ENCODE peak calls at places on chromosomes 16 and 17, in eight cellular contexts. Q, O, H, K, S, B, W and M are unnamed samples.

GRCh38 chr17:35930211-35931065 is at the start of gene RDM1:
- DNase-seq in K (peak; percentile 96), B (peak; percentile 98), W (peak; percentile 21), Q (peak; percentile 74), S (no peak), O (peak; percentile 71), H (peak; percentile 96), M (no peak)

GRCh38 chr17:7684856-7685532 is 2.3 kb downstream of the TP53 start:
- DNase-seq in S (no peak), B (no peak), W (no peak), H (no peak), Q (no peak), K (no peak), O (no peak), M (no peak)

GRCh38 chr16:72099377-72099818 is 5.8 kb downstream of the DHX38 start:
- DNase-seq in W (peak; percentile 63), O (peak; percentile 66), H (peak; percentile 77), Q (peak; percentile 27), B (peak; percentile 72), S (no peak), K (peak; percentile 82), M (no peak)

GRCh38 chr17:37158290-37158689 is 209.5 kb downstream of the AATF start:
- DNase-seq in W (no peak), B (no peak), O (no peak), K (no peak), Q (no peak), S (no peak), H (no peak), M (no peak)

GRCh38 chr17:47279062-47279801 is 25.6 kb downstream of the ITGB3 start:
- DNase-seq in O (peak; percentile 24), W (peak; percentile 76), K (peak; percentile 49), Q (peak; percentile 56), B (peak; percentile 77), S (peak; percentile 90), H (no peak), M (peak; percentile 81)

GRCh38 chr16:85192736-85193493 is 80.6 kb upstream of the CIBAR2 start:
- DNase-seq in B (no peak), K (no peak), H (no peak), O (no peak), W (no peak), Q (no peak), S (no peak), M (no peak)

GRCh38 chr17:15341385-15341849 is at the start of gene TEKT3:
- DNase-seq in W (peak; percentile 57), Q (peak; percentile 89), H (peak; percentile 94), B (peak; percentile 51), K (peak; percentile 97), O (no peak), S (peak; percentile 95), M (peak; percentile 83)

GRCh38 chr16:22770866-22771265 is 43.1 kb upstream of the HS3ST2 start:
- DNase-seq in W (no peak), O (no peak), Q (no peak), S (no peak), K (no peak), B (no peak), H (no peak), M (no peak)

GRCh38 chr16:14955546-14956231 is 18.4 kb downstream of the NPIPA1 start:
- DNase-seq in Q (no peak), S (no peak), B (no peak), K (no peak), W (no peak), H (peak; percentile 43), O (no peak), M (peak; percentile 48)

GRCh38 chr17:49016775-49017463 is 19.7 kb downstream of the IGF2BP1 start:
- DNase-seq in W (peak; percentile 94), H (peak; percentile 46), O (no peak), S (no peak), K (no peak), B (no peak), Q (peak; percentile 42), M (no peak)

GRCh38 chr17:3961564-3962047 is 2.6 kb downstream of the ATP2A3 start:
- DNase-seq in B (no peak), K (no peak), O (peak; percentile 85), S (no peak), W (no peak), H (no peak), Q (peak; percentile 81), M (no peak)

DNA sequence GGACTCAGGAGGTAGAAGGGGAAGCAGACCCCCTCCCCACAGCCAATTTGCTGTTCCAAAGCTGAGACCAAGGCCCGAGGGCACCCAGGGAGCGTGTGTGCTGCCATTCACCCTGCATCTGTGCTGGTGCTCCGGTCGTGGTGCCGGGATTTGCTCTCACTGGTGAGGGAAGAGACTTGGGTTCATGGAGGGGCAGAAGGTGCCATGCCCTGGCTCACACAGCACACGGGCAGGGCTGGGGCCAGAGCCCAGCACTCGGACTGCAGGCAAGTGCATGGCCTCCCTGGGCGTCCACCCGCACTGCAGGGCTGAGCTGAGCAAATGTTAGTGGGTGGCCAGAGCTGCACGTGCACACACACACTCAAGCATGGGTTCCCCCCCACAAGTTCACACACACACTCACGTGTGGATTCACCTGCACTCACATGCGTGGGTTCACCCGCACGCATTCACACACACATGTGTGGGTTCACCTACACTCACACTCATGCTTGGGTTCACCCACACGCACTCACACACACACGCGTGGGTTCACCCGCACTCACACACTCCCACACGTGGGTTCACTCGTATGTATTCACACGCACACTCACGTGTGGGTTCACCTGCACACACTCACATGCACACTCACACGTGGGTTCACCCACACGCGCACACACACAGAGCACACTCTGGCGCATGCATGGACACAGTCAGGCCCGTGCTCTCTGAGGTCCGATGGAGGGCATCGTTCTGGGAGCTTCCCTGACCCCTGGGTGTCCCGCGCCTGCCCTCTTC is 57.0 kb upstream of the CBFA2T3 start:
- DNase-seq in B (no peak), K (no peak), W (no peak), Q (no peak), O (no peak), H (no peak), S (no peak), M (no peak)
- TF ChIP-seq POLR2AphosphoS5 in B (no peak), K (no peak), W (no peak), Q (no peak), O (no peak), H (no peak), S (no peak), M (no peak)

DNA sequence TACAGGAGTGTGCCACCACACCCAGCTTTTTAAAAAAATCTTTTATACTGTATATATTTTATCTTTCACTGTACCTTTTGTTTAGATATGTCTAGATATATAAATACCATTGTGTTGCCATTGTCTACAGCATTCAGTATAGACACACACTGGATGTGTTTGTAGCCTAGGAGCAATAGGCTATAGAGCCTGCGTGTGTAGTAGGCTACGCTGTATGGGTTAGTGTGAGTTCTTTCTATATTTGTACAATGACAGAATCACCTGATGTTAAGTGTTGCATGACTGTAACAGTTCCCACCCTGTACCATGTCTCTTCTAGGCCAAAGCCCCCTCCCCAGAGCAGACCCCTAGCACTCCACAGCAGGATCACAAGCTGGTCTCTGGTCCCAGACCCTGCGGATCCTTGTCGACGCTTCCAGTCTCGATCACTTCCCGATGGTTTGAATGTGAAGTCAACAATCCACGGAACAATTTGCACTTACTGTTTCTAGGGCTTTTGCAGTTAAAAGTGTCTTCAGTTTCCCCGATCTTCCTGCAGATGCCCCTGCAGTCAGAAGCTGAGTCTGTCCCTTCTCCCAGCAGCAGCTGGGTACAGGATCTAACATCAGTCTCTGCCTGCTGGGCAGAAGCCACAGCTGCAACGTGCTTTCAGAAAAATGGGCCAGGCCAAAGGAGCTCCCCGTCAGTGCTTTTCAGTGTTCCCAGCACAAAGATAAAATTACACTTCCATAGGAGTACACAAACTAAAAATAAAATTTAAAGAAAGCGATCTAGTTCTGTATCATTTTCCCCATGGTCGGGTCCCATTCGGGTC is 35.3 kb downstream of the ADAM11 start:
- DNase-seq in S (peak; percentile 64), O (no peak), K (no peak), W (no peak), B (no peak), Q (no peak), H (no peak), M (no peak)
- TF ChIP-seq CTCF in S (no peak), O (no peak), K (no peak), W (no peak), B (no peak), Q (no peak), H (no peak), M (no peak)

GRCh38 chr17:45990836-45991235 is 8.2 kb upstream of the STH start:
- DNase-seq in H (no peak), O (no peak), B (peak; percentile 39), K (no peak), W (no peak), Q (no peak), S (no peak), M (no peak)

GRCh38 chr17:45991341-45991740 is 7.7 kb upstream of the STH start:
- DNase-seq in O (no peak), S (no peak), W (no peak), B (no peak), K (no peak), H (no peak), Q (no peak), M (no peak)

GRCh38 chr17:45987706-45988105 is 11.3 kb upstream of the STH start:
- DNase-seq in W (no peak), B (no peak), O (no peak), H (no peak), Q (no peak), S (no peak), K (no peak), M (no peak)

GRCh38 chr17:45992175-45992574 is 6.9 kb upstream of the STH start:
- DNase-seq in B (no peak), O (no peak), W (no peak), H (no peak), S (no peak), K (no peak), Q (no peak), M (no peak)

DNA sequence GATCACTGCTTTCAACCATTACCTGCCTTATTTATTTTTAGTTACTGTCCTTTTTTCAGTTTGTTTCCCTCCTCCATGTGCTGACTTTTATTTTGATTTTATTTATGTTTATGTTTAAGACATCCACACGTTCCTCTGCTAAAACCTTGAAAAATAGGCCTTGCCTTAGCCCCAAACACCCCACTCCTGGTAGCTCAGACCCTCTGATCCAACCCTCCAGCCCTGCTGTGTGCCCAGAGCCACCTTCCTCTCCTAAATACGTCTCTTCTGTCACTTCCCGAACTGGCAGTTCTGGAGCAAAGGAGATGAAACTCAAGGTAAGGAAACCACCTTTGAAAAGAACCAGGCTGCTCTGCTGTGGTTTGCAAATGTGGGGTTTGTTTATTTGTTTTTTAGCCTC is 9.3 kb upstream of the STH start:
- DNase-seq in S (no peak), K (no peak), H (no peak), Q (no peak), O (no peak), B (no peak), W (no peak), M (no peak)
- TF ChIP-seq POLR2AphosphoS5 in S (no peak), K (no peak), H (no peak), Q (no peak), O (no peak), B (no peak), W (no peak), M (no peak)

DNA sequence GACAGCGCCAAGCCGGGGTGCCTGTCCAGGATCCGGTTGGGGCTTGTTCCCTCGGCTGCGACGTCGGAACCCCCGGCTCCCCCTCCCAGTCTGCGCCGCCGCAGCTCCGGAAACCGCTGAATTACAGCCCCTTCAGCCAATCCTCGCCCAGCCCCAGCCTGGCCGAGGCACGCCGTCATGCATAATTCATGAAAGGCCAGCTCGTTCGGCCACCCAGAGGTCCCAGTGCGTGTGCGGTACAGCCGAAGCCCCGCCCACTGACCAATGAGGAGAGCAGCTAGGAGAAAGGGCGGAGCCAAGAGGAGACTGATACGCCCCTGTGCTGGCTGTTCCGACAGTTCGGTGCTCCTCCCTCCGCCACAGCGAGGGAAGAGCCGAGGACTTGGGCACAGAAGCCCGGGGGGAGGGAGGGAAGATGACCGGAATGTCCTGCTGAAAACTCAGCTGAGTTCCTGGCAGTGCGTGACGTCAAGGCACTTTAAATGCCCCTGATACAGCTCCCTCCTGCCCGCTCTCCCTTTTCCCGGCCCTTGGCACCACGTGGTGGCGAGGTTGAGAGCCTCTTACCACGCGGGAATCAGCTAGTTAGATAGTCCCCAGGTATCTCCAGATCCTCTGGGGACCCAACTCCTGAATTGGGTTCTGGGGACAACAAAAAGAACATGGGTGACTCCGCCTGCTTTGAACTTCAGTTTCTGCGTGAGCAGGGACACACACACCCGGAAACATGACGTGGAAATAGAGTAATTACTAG is at the start of gene STAT3:
- DNase-seq in S (peak; percentile 100), W (peak; percentile 100), Q (peak; percentile 100), K (peak; percentile 100), H (peak; percentile 100), B (peak; percentile 98), O (peak; percentile 100), M (peak; percentile 100)
- TF ChIP-seq CTCF in S (no peak), W (no peak), Q (no peak), K (peak; percentile 30), H (no peak), B (no peak), O (no peak), M (peak; percentile 22)